ENCODE peak calls at places on chromosomes 6 and 20, in six cellular contexts. One of them, this sample, is unnamed.

GRCh38 chr6:113630738-113631535 is 226.2 kb upstream of the MARCKS start:
- DNase-seq in transverse colon: peak; percentile 47
- DNase-seq in sigmoid colon: no peak
- DNase-seq in K562: no peak
- DNase-seq in HepG2: no peak
- DNase-seq in upper lobe of left lung: no peak
- DNase-seq in this sample: no peak

GRCh38 chr20:22827916-22828315 is 207.2 kb upstream of the SSTR4 start:
- DNase-seq in transverse colon: no peak
- DNase-seq in HepG2: no peak
- DNase-seq in sigmoid colon: no peak
- DNase-seq in upper lobe of left lung: no peak
- DNase-seq in K562: no peak
- DNase-seq in this sample: no peak

GRCh38 chr6:27502508-27503435 is 29.9 kb upstream of the ZNF184 start:
- DNase-seq in HepG2: peak; percentile 74
- DNase-seq in K562: peak; percentile 93
- DNase-seq in upper lobe of left lung: no peak
- DNase-seq in sigmoid colon: no peak
- DNase-seq in transverse colon: peak; percentile 57
- DNase-seq in this sample: no peak

GRCh38 chr6:10733863-10734262 is 11.0 kb downstream of the TMEM14C start:
- DNase-seq in K562: no peak
- DNase-seq in sigmoid colon: no peak
- DNase-seq in HepG2: no peak
- DNase-seq in upper lobe of left lung: no peak
- DNase-seq in transverse colon: no peak
- DNase-seq in this sample: peak; percentile 3

GRCh38 chr6:25061289-25061945 is 125.7 kb upstream of the RIPOR2 start:
- DNase-seq in HepG2: no peak
- DNase-seq in K562: no peak
- DNase-seq in transverse colon: no peak
- DNase-seq in sigmoid colon: no peak
- DNase-seq in upper lobe of left lung: no peak
- DNase-seq in this sample: no peak

GRCh38 chr6:155452576-155452975 is 3.1 kb downstream of the NOX3 start:
- DNase-seq in upper lobe of left lung: no peak
- DNase-seq in sigmoid colon: no peak
- DNase-seq in HepG2: no peak
- DNase-seq in transverse colon: no peak
- DNase-seq in K562: no peak
- DNase-seq in this sample: no peak

GRCh38 chr6:123316733-123317323 is 319.9 kb downstream of the TRDN start:
- DNase-seq in transverse colon: no peak
- DNase-seq in upper lobe of left lung: no peak
- DNase-seq in HepG2: peak; percentile 9
- DNase-seq in sigmoid colon: no peak
- DNase-seq in K562: peak; percentile 16
- DNase-seq in this sample: no peak

GRCh38 chr6:113103618-113104390 is 753.3 kb upstream of the MARCKS start:
- DNase-seq in sigmoid colon: no peak
- DNase-seq in HepG2: no peak
- DNase-seq in upper lobe of left lung: no peak
- DNase-seq in K562: no peak
- DNase-seq in transverse colon: no peak
- DNase-seq in this sample: no peak

GRCh38 chr6:99446076-99446475 is 21.0 kb upstream of the PNISR start:
- DNase-seq in transverse colon: no peak
- DNase-seq in upper lobe of left lung: no peak
- DNase-seq in K562: no peak
- DNase-seq in sigmoid colon: no peak
- DNase-seq in HepG2: no peak
- DNase-seq in this sample: no peak

GRCh38 chr20:5410450-5410849 is 93.7 kb upstream of the PROKR2 start:
- DNase-seq in K562: no peak
- DNase-seq in upper lobe of left lung: no peak
- DNase-seq in HepG2: no peak
- DNase-seq in sigmoid colon: no peak
- DNase-seq in transverse colon: no peak
- DNase-seq in this sample: no peak

GRCh38 chr20:57225197-57225733 is 41.2 kb downstream of the BMP7 start:
- DNase-seq in sigmoid colon: no peak
- DNase-seq in HepG2: no peak
- DNase-seq in K562: no peak
- DNase-seq in upper lobe of left lung: no peak
- DNase-seq in transverse colon: no peak
- DNase-seq in this sample: no peak

GRCh38 chr6:38482466-38482865 is 157.3 kb downstream of the BTBD9 start:
- DNase-seq in K562: no peak
- DNase-seq in sigmoid colon: no peak
- DNase-seq in HepG2: no peak
- DNase-seq in transverse colon: no peak
- DNase-seq in upper lobe of left lung: no peak
- DNase-seq in this sample: no peak

GRCh38 chr20:38726849-38727601 is 2.7 kb downstream of the SLC32A1 start:
- DNase-seq in upper lobe of left lung: peak; percentile 79
- DNase-seq in transverse colon: no peak
- DNase-seq in K562: peak; percentile 71
- DNase-seq in sigmoid colon: no peak
- DNase-seq in HepG2: peak; percentile 61
- DNase-seq in this sample: no peak

GRCh38 chr6:71333700-71334099 is 45.1 kb downstream of the OGFRL1 start:
- DNase-seq in HepG2: no peak
- DNase-seq in transverse colon: no peak
- DNase-seq in K562: no peak
- DNase-seq in upper lobe of left lung: no peak
- DNase-seq in sigmoid colon: peak; percentile 62
- DNase-seq in this sample: no peak

GRCh38 chr20:10741060-10741459 is 67.3 kb upstream of the JAG1 start:
- DNase-seq in transverse colon: no peak
- DNase-seq in HepG2: no peak
- DNase-seq in K562: no peak
- DNase-seq in sigmoid colon: no peak
- DNase-seq in upper lobe of left lung: no peak
- DNase-seq in this sample: no peak

GRCh38 chr20:56809668-56810067 is 180.6 kb downstream of the TFAP2C start:
- DNase-seq in K562: no peak
- DNase-seq in HepG2: no peak
- DNase-seq in transverse colon: no peak
- DNase-seq in sigmoid colon: no peak
- DNase-seq in upper lobe of left lung: no peak
- DNase-seq in this sample: no peak

GRCh38 chr6:164286021-164286420 is 871.5 kb downstream of the QKI start:
- DNase-seq in K562: no peak
- DNase-seq in sigmoid colon: no peak
- DNase-seq in HepG2: no peak
- DNase-seq in transverse colon: no peak
- DNase-seq in upper lobe of left lung: no peak
- DNase-seq in this sample: no peak

GRCh38 chr6:13267142-13267621 is 61.2 kb downstream of the TBC1D7 start:
- DNase-seq in sigmoid colon: no peak
- DNase-seq in HepG2: no peak
- DNase-seq in K562: no peak
- DNase-seq in transverse colon: no peak
- DNase-seq in upper lobe of left lung: no peak
- DNase-seq in this sample: no peak
- TF ChIP-seq POLR2AphosphoS5 in sigmoid colon: no peak
- TF ChIP-seq POLR2AphosphoS5 in HepG2: no peak
- TF ChIP-seq POLR2AphosphoS5 in K562: no peak
- TF ChIP-seq POLR2AphosphoS5 in transverse colon: no peak
- TF ChIP-seq POLR2AphosphoS5 in upper lobe of left lung: no peak
- TF ChIP-seq POLR2AphosphoS5 in this sample: no peak

GRCh38 chr6:157825243-157825904 is 2.3 kb downstream of the SNX9 start:
- DNase-seq in sigmoid colon: no peak
- DNase-seq in upper lobe of left lung: no peak
- DNase-seq in transverse colon: no peak
- DNase-seq in HepG2: peak; percentile 28
- DNase-seq in K562: peak; percentile 88
- DNase-seq in this sample: no peak

GRCh38 chr6:157821342-157822033 is 1.6 kb upstream of the SNX9 start:
- DNase-seq in sigmoid colon: no peak
- DNase-seq in transverse colon: no peak
- DNase-seq in HepG2: no peak
- DNase-seq in K562: no peak
- DNase-seq in upper lobe of left lung: no peak
- DNase-seq in this sample: no peak

GRCh38 chr6:157822221-157823000 is 635 bp upstream of the SNX9 start:
- DNase-seq in sigmoid colon: no peak
- DNase-seq in transverse colon: peak; percentile 19
- DNase-seq in upper lobe of left lung: no peak
- DNase-seq in K562: peak; percentile 40
- DNase-seq in HepG2: no peak
- DNase-seq in this sample: no peak

GRCh38 chr6:157823523-157824370 is 701 bp downstream of the SNX9 start:
- DNase-seq in upper lobe of left lung: peak; percentile 89
- DNase-seq in K562: peak; percentile 85
- DNase-seq in HepG2: peak; percentile 67
- DNase-seq in sigmoid colon: peak; percentile 83
- DNase-seq in transverse colon: peak; percentile 75
- DNase-seq in this sample: no peak

DNA sequence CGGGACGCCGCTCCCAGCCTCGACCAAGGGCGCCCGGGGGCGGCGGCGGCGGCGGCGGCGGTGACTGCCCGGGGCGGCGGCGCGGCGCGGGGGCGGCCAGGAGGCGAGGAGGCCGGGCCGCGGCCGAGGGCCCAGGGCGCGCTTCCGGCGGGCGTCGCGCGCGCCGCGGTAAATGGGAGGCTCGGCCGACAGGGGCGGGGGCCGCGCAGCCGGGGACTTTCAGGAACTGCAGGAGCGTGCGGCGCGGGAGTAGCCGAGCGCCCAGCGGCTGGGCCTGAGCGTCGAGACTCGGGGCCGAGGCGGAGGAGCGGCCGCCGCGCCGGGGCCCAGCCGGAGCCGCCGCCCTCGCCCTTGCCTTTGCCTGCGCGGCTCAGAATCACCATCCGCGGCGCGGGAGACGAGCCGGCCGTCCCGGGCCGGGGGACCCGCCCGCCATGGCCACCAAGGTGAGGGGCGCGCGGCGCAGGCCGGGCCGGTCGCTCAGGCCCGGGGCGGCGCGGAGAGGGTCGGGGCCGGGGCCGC is at the start of gene SNX9:
- DNase-seq in upper lobe of left lung: peak; percentile 95
- DNase-seq in K562: peak; percentile 94
- DNase-seq in sigmoid colon: peak; percentile 90
- DNase-seq in transverse colon: peak; percentile 83
- DNase-seq in HepG2: peak; percentile 54
- DNase-seq in this sample: no peak
- TF ChIP-seq POLR2AphosphoS5 in upper lobe of left lung: peak; percentile 13
- TF ChIP-seq POLR2AphosphoS5 in K562: peak; percentile 55
- TF ChIP-seq POLR2AphosphoS5 in sigmoid colon: peak; percentile 64
- TF ChIP-seq POLR2AphosphoS5 in transverse colon: peak; percentile 51
- TF ChIP-seq POLR2AphosphoS5 in HepG2: no peak
- TF ChIP-seq POLR2AphosphoS5 in this sample: peak; percentile 70

GRCh38 chr6:116255246-116255800 is 1.4 kb upstream of the TSPYL4 start:
- DNase-seq in upper lobe of left lung: no peak
- DNase-seq in HepG2: peak; percentile 65
- DNase-seq in sigmoid colon: no peak
- DNase-seq in K562: peak; percentile 75
- DNase-seq in transverse colon: no peak
- DNase-seq in this sample: no peak

GRCh38 chr6:116251568-116252384 is 2.1 kb downstream of the TSPYL4 start:
- DNase-seq in upper lobe of left lung: no peak
- DNase-seq in transverse colon: no peak
- DNase-seq in sigmoid colon: no peak
- DNase-seq in K562: peak; percentile 10
- DNase-seq in HepG2: no peak
- DNase-seq in this sample: no peak

GRCh38 chr6:116253188-116253504 is 729 bp downstream of the TSPYL4 start:
- DNase-seq in HepG2: no peak
- DNase-seq in K562: no peak
- DNase-seq in transverse colon: no peak
- DNase-seq in sigmoid colon: no peak
- DNase-seq in upper lobe of left lung: no peak
- DNase-seq in this sample: no peak

GRCh38 chr6:116254297-116254724 is 436 bp upstream of the TSPYL4 start:
- DNase-seq in K562: no peak
- DNase-seq in sigmoid colon: no peak
- DNase-seq in upper lobe of left lung: no peak
- DNase-seq in transverse colon: no peak
- DNase-seq in HepG2: no peak
- DNase-seq in this sample: no peak

DNA sequence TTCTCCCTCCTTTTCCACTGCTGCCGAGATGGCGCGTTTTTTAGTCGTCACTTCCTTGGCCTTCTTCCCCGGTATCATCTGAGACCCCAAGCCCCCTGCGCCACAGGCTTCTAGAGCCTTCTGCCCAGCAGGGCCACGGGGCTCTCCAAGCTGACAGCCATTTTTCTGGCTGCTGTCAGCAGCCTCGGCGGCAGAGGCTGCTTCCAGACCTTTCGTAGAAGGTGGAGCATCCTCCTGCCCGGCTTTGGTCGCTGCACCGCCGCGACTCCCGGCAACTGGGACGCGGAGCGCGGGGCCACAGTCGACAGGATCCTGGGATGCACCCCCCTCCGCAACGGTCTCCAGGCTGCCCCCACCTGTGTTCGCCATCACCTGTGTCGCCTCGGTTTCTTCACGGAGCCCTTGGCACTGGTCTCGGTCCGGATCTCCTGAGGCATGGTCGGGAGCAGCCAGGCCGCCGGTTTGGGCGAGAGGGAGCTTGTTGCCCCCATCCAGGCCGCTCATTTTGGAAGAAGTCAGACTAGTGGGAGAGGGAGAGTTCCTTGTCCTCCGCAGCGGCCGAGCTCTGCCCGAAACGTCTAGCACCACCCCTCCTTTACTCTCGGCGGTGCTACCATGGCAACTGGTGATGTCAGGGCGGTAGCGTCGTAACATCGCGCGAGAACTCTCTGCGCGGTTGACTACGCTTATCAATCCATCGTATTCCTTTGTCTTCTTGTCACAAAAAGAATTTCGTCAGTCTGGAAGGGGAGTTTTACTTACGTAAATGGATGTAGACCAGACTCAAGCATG is at the start of gene TSPYL4:
- DNase-seq in upper lobe of left lung: peak; percentile 89
- DNase-seq in transverse colon: peak; percentile 95
- DNase-seq in HepG2: peak; percentile 95
- DNase-seq in K562: peak; percentile 96
- DNase-seq in sigmoid colon: peak; percentile 97
- DNase-seq in this sample: peak; percentile 97
- TF ChIP-seq POLR2AphosphoS5 in upper lobe of left lung: peak; percentile 86
- TF ChIP-seq POLR2AphosphoS5 in transverse colon: peak; percentile 91
- TF ChIP-seq POLR2AphosphoS5 in HepG2: peak; percentile 96
- TF ChIP-seq POLR2AphosphoS5 in K562: no peak
- TF ChIP-seq POLR2AphosphoS5 in sigmoid colon: peak; percentile 98
- TF ChIP-seq POLR2AphosphoS5 in this sample: peak; percentile 96

GRCh38 chr20:4135385-4136077 is 120.2 kb upstream of the RNF24 start:
- DNase-seq in HepG2: peak; percentile 99
- DNase-seq in transverse colon: peak; percentile 30
- DNase-seq in K562: peak; percentile 58
- DNase-seq in sigmoid colon: no peak
- DNase-seq in upper lobe of left lung: no peak
- DNase-seq in this sample: no peak
- TF ChIP-seq POLR2AphosphoS5 in HepG2: peak; percentile 61
- TF ChIP-seq POLR2AphosphoS5 in transverse colon: no peak
- TF ChIP-seq POLR2AphosphoS5 in K562: no peak
- TF ChIP-seq POLR2AphosphoS5 in sigmoid colon: peak; percentile 8
- TF ChIP-seq POLR2AphosphoS5 in upper lobe of left lung: no peak
- TF ChIP-seq POLR2AphosphoS5 in this sample: no peak